ENCODE peak calls at places on chromosomes 1 and 21, in nine cellular contexts. X, M, K, Q, G, E, Y, I and F are unnamed samples.

GRCh38 chr1:160826546-160826945 is 30.6 kb downstream of the LY9 start:
- DNase-seq in X (no peak), M (no peak), K (peak), Q (no peak), G (no peak), E (no peak), Y (no peak), I (no peak), F (no peak)

GRCh38 chr1:167456926-167457325 is 61.4 kb downstream of the CD247 start:
- DNase-seq in X (no peak), M (no peak), K (no peak), Q (no peak), G (no peak), E (no peak), Y (no peak), I (no peak), F (no peak)

GRCh38 chr1:205430631-205431305 is 8.9 kb upstream of the LEMD1 start:
- DNase-seq in X (no peak), M (peak), K (peak), Q (no peak), G (peak), E (peak), Y (peak), I (peak), F (peak)

GRCh38 chr1:165828103-165828558 is 717 bp downstream of the UCK2 start:
- DNase-seq in X (peak), M (no peak), K (peak), Q (no peak), G (peak), E (peak), Y (peak), I (peak), F (peak)

GRCh38 chr1:76607712-76608111 is 259.6 kb upstream of the ST6GALNAC5 start:
- DNase-seq in X (peak), M (no peak), K (no peak), Q (no peak), G (no peak), E (no peak), Y (no peak), I (no peak), F (no peak)

GRCh38 chr1:21781971-21782867 is 730 bp downstream of the USP48 start:
- DNase-seq in X (peak), M (peak), K (peak), Q (no peak), G (peak), E (peak), Y (peak), I (peak), F (peak)

GRCh38 chr1:33712176-33712575 is 151.7 kb upstream of the HMGB4 start:
- DNase-seq in X (no peak), M (no peak), K (no peak), Q (no peak), G (no peak), E (no peak), Y (no peak), I (no peak), F (no peak)

GRCh38 chr1:175906370-175906769 is 163.0 kb upstream of the TNR start:
- DNase-seq in X (no peak), M (no peak), K (no peak), Q (no peak), G (no peak), E (no peak), Y (no peak), I (no peak), F (no peak)

GRCh38 chr1:184889902-184890301 is 84.4 kb downstream of the NIBAN1 start:
- DNase-seq in X (no peak), M (no peak), K (peak), Q (no peak), G (no peak), E (no peak), Y (no peak), I (no peak), F (no peak)

GRCh38 chr1:91582431-91582921 is 81.8 kb downstream of the CDC7 start:
- DNase-seq in X (no peak), M (no peak), K (peak), Q (no peak), G (no peak), E (peak), Y (peak), I (no peak), F (no peak)

GRCh38 chr1:21397813-21398188 is 42.1 kb upstream of the NBPF3 start:
- DNase-seq in X (no peak), M (peak), K (no peak), Q (no peak), G (no peak), E (no peak), Y (no peak), I (no peak), F (no peak)

GRCh38 chr1:206890125-206890637 is 7.1 kb upstream of the IL24 start:
- DNase-seq in X (no peak), M (no peak), K (peak), Q (no peak), G (no peak), E (peak), Y (peak), I (no peak), F (no peak)

GRCh38 chr21:34771512-34772028 is 102.8 kb downstream of the CLIC6 start:
- DNase-seq in X (no peak), M (no peak), K (peak), Q (peak), G (no peak), E (peak), Y (peak), I (no peak), F (no peak)

GRCh38 chr1:209657918-209658317 is 5.7 kb upstream of the LAMB3 start:
- DNase-seq in X (no peak), M (no peak), K (no peak), Q (no peak), G (no peak), E (peak), Y (no peak), I (no peak), F (no peak)

GRCh38 chr1:233082778-233083550 is 132.6 kb downstream of the NTPCR start:
- DNase-seq in X (no peak), M (no peak), K (no peak), Q (no peak), G (no peak), E (no peak), Y (no peak), I (no peak), F (peak)

GRCh38 chr1:42480921-42481320 is 17.8 kb downstream of the CCDC30 start:
- DNase-seq in X (no peak), M (no peak), K (no peak), Q (no peak), G (no peak), E (no peak), Y (peak), I (no peak), F (no peak)

GRCh38 chr1:85351202-85351828 is 74.9 kb upstream of the BCL10 start:
- DNase-seq in X (no peak), M (no peak), K (no peak), Q (no peak), G (no peak), E (no peak), Y (no peak), I (no peak), F (no peak)

GRCh38 chr1:208183977-208184901 is 59.9 kb downstream of the PLXNA2 start:
- DNase-seq in X (no peak), M (no peak), K (peak), Q (no peak), G (no peak), E (peak), Y (peak), I (no peak), F (no peak)

GRCh38 chr1:77889671-77890070 is 1.2 kb downstream of the NEXN start:
- DNase-seq in X (no peak), M (no peak), K (peak), Q (no peak), G (no peak), E (peak), Y (peak), I (no peak), F (no peak)

GRCh38 chr1:69511426-69512192 is 56.1 kb upstream of the LRRC7 start:
- DNase-seq in X (no peak), M (no peak), K (no peak), Q (no peak), G (no peak), E (no peak), Y (no peak), I (no peak), F (no peak)

GRCh38 chr1:2275796-2276536 is 47.8 kb downstream of the SKI start:
- DNase-seq in X (no peak), M (peak), K (peak), Q (no peak), G (no peak), E (no peak), Y (peak), I (no peak), F (no peak)

GRCh38 chr1:43317817-43318471 is 17.2 kb downstream of the TIE1 start:
- DNase-seq in X (no peak), M (no peak), K (no peak), Q (no peak), G (no peak), E (no peak), Y (no peak), I (no peak), F (no peak)

GRCh38 chr1:230574502-230574901 is 67.8 kb upstream of the COG2 start:
- DNase-seq in X (no peak), M (no peak), K (no peak), Q (no peak), G (no peak), E (no peak), Y (no peak), I (no peak), F (no peak)

GRCh38 chr21:37380349-37381323 is 14.1 kb downstream of the DYRK1A start:
- DNase-seq in X (peak), M (no peak), K (no peak), Q (no peak), G (peak), E (peak), Y (no peak), I (no peak), F (no peak)

GRCh38 chr21:32624726-32625125 is 12.5 kb upstream of the CFAP298 start:
- DNase-seq in X (no peak), M (no peak), K (peak), Q (no peak), G (no peak), E (peak), Y (peak), I (no peak), F (peak)

GRCh38 chr21:33707846-33708245 is 65.5 kb downstream of the ITSN1 start:
- DNase-seq in X (no peak), M (no peak), K (no peak), Q (no peak), G (no peak), E (no peak), Y (peak), I (no peak), F (no peak)